ENCODE peak calls at places on chromosomes 11 and 22, in five cellular contexts. O is iris pigment epithelial cell, N is GM12865, H is ascending aorta, C is Ammon's horn. T is an unnamed sample.

GRCh38 chr11:32794439-32794838 is at the start of gene CCDC73:
- DNase-seq in O (no peak), N (no peak), H (no peak), C (no peak), T (no peak)

GRCh38 chr11:1749787-1750351 is 526 bp downstream of the IFITM10 start:
- DNase-seq in O (peak), N (no peak), H (peak), C (no peak), T (peak)

GRCh38 chr11:120505801-120506425 is 5.6 kb upstream of the GRIK4 start:
- DNase-seq in O (no peak), N (no peak), H (no peak), C (no peak), T (no peak)

GRCh38 chr11:72703281-72704008 is 29.2 kb upstream of the PDE2A start:
- DNase-seq in O (peak), N (no peak), H (peak), C (no peak), T (no peak)

GRCh38 chr11:64165842-64166635 is at the start of gene MACROD1:
- DNase-seq in O (peak), N (peak), H (peak), C (peak), T (peak)

GRCh38 chr22:38474003-38474607 is 6.2 kb downstream of the KDELR3 start:
- DNase-seq in O (no peak), N (no peak), H (peak), C (no peak), T (no peak)

GRCh38 chr22:22110548-22111266 is 128.1 kb upstream of the TOP3B start:
- DNase-seq in O (peak), N (peak), H (no peak), C (peak), T (no peak)

GRCh38 chr11:134576721-134577171 is 164.7 kb upstream of the B3GAT1 start:
- DNase-seq in O (no peak), N (no peak), H (peak), C (no peak), T (no peak)

GRCh38 chr11:64266339-64266738 is 15.0 kb downstream of the PLCB3 start:
- DNase-seq in O (peak), N (no peak), H (no peak), C (no peak), T (no peak)

GRCh38 chr22:41261541-41262249 is 21.0 kb upstream of the CHADL start:
- DNase-seq in O (no peak), N (no peak), H (no peak), C (no peak), T (no peak)

GRCh38 chr22:17085277-17086091 is 684 bp downstream of the IL17RA start:
- DNase-seq in O (peak), N (peak), H (peak), C (no peak), T (no peak)

GRCh38 chr11:6475936-6476335 is 2.2 kb upstream of the TRIM3 start:
- DNase-seq in O (no peak), N (no peak), H (no peak), C (no peak), T (no peak)

GRCh38 chr11:61860054-61860903 is 31.1 kb downstream of the FADS3 start:
- DNase-seq in O (peak), N (no peak), H (no peak), C (no peak), T (no peak)

GRCh38 chr11:1734571-1735081 is 15.8 kb downstream of the IFITM10 start:
- DNase-seq in O (no peak), N (no peak), H (peak), C (no peak), T (no peak)

GRCh38 chr11:105149477-105149876 is 9.9 kb upstream of the CARD18 start:
- DNase-seq in O (no peak), N (no peak), H (no peak), C (no peak), T (no peak)

GRCh38 chr11:118176400-118177134 is at the start of gene SCN2B:
- DNase-seq in O (no peak), N (no peak), H (no peak), C (peak), T (no peak)

GRCh38 chr11:68528630-68529029 is 68.1 kb downstream of the PPP6R3 start:
- DNase-seq in O (peak), N (no peak), H (no peak), C (no peak), T (no peak)

GRCh38 chr11:127470485-127470884 is 469.9 kb upstream of the KIRREL3 start:
- DNase-seq in O (peak), N (peak), H (no peak), C (no peak), T (no peak)

T was measured in thoracic aorta.